ENCODE peak calls at places on chromosome 22, in four cellular contexts. J, X, U and T are unnamed samples.

GRCh38 chr22:24305260-24305692 is 34.6 kb downstream of the SPECC1L start:
- DNase-seq in J (no peak), X (no peak), U (no peak), T (no peak)

GRCh38 chr22:30488121-30488520 is 16.3 kb upstream of the SEC14L3 start:
- DNase-seq in J (no peak), X (no peak), U (no peak), T (no peak)

GRCh38 chr22:35987487-35987886 is 41.1 kb downstream of the RBFOX2 start:
- DNase-seq in J (no peak), X (no peak), U (no peak), T (no peak)

GRCh38 chr22:30015846-30016245 is 64.4 kb upstream of the HORMAD2 start:
- DNase-seq in J (no peak), X (peak), U (no peak), T (peak)

GRCh38 chr22:17796695-17797094 is 22.4 kb upstream of the BID start:
- DNase-seq in J (no peak), X (no peak), U (no peak), T (no peak)

GRCh38 chr22:30908051-30908461 is 60.5 kb downstream of the MORC2 start:
- DNase-seq in J (no peak), X (no peak), U (no peak), T (no peak)

GRCh38 chr22:29479417-29480261 is at the start of gene NEFH:
- DNase-seq in J (no peak), X (no peak), U (no peak), T (no peak)

GRCh38 chr22:30308518-30309230 is 18.1 kb downstream of the TBC1D10A start:
- DNase-seq in J (no peak), X (no peak), U (no peak), T (no peak)

GRCh38 chr22:30872282-30873041 is 96.1 kb downstream of the MORC2 start:
- DNase-seq in J (peak), X (no peak), U (no peak), T (no peak)

GRCh38 chr22:26646158-26646557 is 11.2 kb upstream of the MIAT start:
- DNase-seq in J (no peak), X (peak), U (no peak), T (no peak)

GRCh38 chr22:20951932-20952380 is 15.1 kb upstream of the AIFM3 start:
- DNase-seq in J (no peak), X (no peak), U (no peak), T (no peak)

GRCh38 chr22:30882181-30882771 is 86.3 kb downstream of the MORC2 start:
- DNase-seq in J (no peak), X (no peak), U (no peak), T (no peak)

GRCh38 chr22:43736651-43737050 is 75.5 kb downstream of the EFCAB6 start:
- DNase-seq in J (no peak), X (no peak), U (no peak), T (no peak)

GRCh38 chr22:18066181-18066859 is 11.5 kb upstream of the PEX26 start:
- DNase-seq in J (no peak), X (no peak), U (no peak), T (no peak)

GRCh38 chr22:31932863-31933262 is 11.5 kb upstream of the YWHAH start:
- DNase-seq in J (no peak), X (no peak), U (no peak), T (no peak)

GRCh38 chr22:48335442-48336139 is 1492.1 kb downstream of the BRD1 start:
- DNase-seq in J (no peak), X (no peak), U (no peak), T (no peak)

GRCh38 chr22:36352775-36353507 is 34.8 kb downstream of the MYH9 start:
- DNase-seq in J (no peak), X (peak), U (peak), T (peak)

GRCh38 chr22:27846910-27847309 is 45.4 kb upstream of the MN1 start:
- DNase-seq in J (no peak), X (no peak), U (no peak), T (no peak)

GRCh38 chr22:20979243-20979809 is 2.8 kb upstream of the LZTR1 start:
- DNase-seq in J (peak), X (peak), U (no peak), T (peak)

GRCh38 chr22:27771637-27772369 is 29.8 kb downstream of the MN1 start:
- DNase-seq in J (no peak), X (no peak), U (no peak), T (no peak)

GRCh38 chr22:42880815-42881214 is 23.7 kb upstream of the ARFGAP3 start:
- DNase-seq in J (no peak), X (no peak), U (no peak), T (no peak)

GRCh38 chr22:12601870-12602779 is 2925.9 kb upstream of the OR11H1 start:
- DNase-seq in J (no peak), X (no peak), U (no peak), T (no peak)

GRCh38 chr22:27636716-27637503 is 164.6 kb downstream of the MN1 start:
- DNase-seq in J (no peak), X (no peak), U (no peak), T (no peak)

GRCh38 chr22:22386602-22387385 is 121.7 kb downstream of the ZNF280B start:
- DNase-seq in J (no peak), X (no peak), U (no peak), T (no peak)

GRCh38 chr22:30373331-30374325 is 13.6 kb downstream of the RNF215 start:
- DNase-seq in J (no peak), X (no peak), U (no peak), T (no peak)

GRCh38 chr22:38751422-38752346 is 4.1 kb downstream of the SUN2 start:
- DNase-seq in J (no peak), X (no peak), U (no peak), T (peak)

GRCh38 chr22:31995046-31995445 is 48.0 kb upstream of the SLC5A1 start:
- DNase-seq in J (no peak), X (no peak), U (no peak), T (no peak)

GRCh38 chr22:26648011-26648497 is 9.3 kb upstream of the MIAT start:
- DNase-seq in J (no peak), X (no peak), U (no peak), T (no peak)

GRCh38 chr22:27706489-27706888 is 95.1 kb downstream of the MN1 start:
- DNase-seq in J (no peak), X (no peak), U (no peak), T (no peak)

GRCh38 chr22:39472570-39473556 is 16.1 kb downstream of the MGAT3 start:
- DNase-seq in J (no peak), X (no peak), U (no peak), T (no peak)

GRCh38 chr22:29813126-29813525 is 24.9 kb downstream of the ASCC2 start:
- DNase-seq in J (no peak), X (no peak), U (no peak), T (no peak)

GRCh38 chr22:39988386-39989114 is 6.2 kb upstream of the FAM83F start:
- DNase-seq in J (no peak), X (no peak), U (no peak), T (no peak)

GRCh38 chr22:23215294-23216204 is 35.2 kb downstream of the BCR start:
- DNase-seq in J (no peak), X (peak), U (no peak), T (no peak)

GRCh38 chr22:26585104-26585790 is 4.7 kb downstream of the TPST2 start:
- DNase-seq in J (peak), X (peak), U (no peak), T (peak)

GRCh38 chr22:27669798-27670599 is 131.6 kb downstream of the MN1 start:
- DNase-seq in J (no peak), X (no peak), U (no peak), T (no peak)

GRCh38 chr22:23098718-23099524 is 28.6 kb downstream of the GNAZ start:
- DNase-seq in J (peak), X (no peak), U (no peak), T (no peak)

GRCh38 chr22:27311666-27312566 is 489.6 kb downstream of the MN1 start:
- DNase-seq in J (no peak), X (peak), U (no peak), T (no peak)

DNA sequence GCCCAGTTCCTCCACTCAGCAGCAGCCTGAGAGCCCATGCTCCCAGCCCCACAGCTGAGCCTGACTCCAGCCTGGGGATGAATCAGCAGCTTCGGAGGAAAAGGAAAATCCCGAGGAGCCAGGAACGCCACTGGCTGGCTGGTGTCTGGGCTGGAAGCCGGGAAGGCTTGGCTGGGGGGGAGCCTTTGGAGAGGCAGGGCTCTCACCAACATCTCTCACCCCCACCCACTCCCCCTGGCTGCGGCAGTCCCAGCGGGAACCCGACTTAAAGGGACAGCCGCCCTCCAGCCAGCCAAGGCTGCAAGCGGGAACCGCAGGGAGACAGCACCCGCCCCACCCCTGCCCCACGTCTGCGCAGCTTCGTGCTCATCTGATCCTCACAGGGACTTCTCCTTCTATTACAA is 28.4 kb downstream of the KIAA0930 start:
- DNase-seq in J (peak), X (peak), U (peak), T (peak)
- H3K4me3 ChIP-seq in J (peak), X (peak), U (peak), T (peak)

GRCh38 chr22:37425369-37425768 is 1.9 kb downstream of the ELFN2 start:
- DNase-seq in J (no peak), X (no peak), U (no peak), T (no peak)
- H3K4me3 ChIP-seq in J (no peak), X (no peak), U (no peak), T (no peak)

GRCh38 chr22:49460662-49461371 is 366.9 kb downstream of the BRD1 start:
- DNase-seq in J (no peak), X (no peak), U (no peak), T (no peak)

GRCh38 chr22:49464024-49464423 is 363.6 kb downstream of the BRD1 start:
- DNase-seq in J (no peak), X (no peak), U (no peak), T (no peak)

GRCh38 chr22:49462291-49462690 is 365.4 kb downstream of the BRD1 start:
- DNase-seq in J (no peak), X (no peak), U (no peak), T (no peak)

GRCh38 chr22:49462795-49463194 is 364.9 kb downstream of the BRD1 start:
- DNase-seq in J (no peak), X (no peak), U (no peak), T (no peak)

GRCh38 chr22:49461674-49462073 is 366.0 kb downstream of the BRD1 start:
- DNase-seq in J (no peak), X (no peak), U (no peak), T (no peak)
- H3K4me3 ChIP-seq in J (no peak), X (no peak), U (no peak), T (no peak)

GRCh38 chr22:19139974-19140373 is 4.5 kb downstream of the ESS2 start:
- DNase-seq in J (no peak), X (no peak), U (no peak), T (no peak)

GRCh38 chr22:19142394-19142793 is 2.1 kb downstream of the ESS2 start:
- DNase-seq in J (no peak), X (no peak), U (no peak), T (no peak)

GRCh38 chr22:19143967-19144400 is 467 bp downstream of the ESS2 start:
- DNase-seq in J (no peak), X (peak), U (no peak), T (no peak)

GRCh38 chr22:19146215-19146968 is 1.9 kb upstream of the ESS2 start:
- DNase-seq in J (no peak), X (no peak), U (no peak), T (no peak)

DNA sequence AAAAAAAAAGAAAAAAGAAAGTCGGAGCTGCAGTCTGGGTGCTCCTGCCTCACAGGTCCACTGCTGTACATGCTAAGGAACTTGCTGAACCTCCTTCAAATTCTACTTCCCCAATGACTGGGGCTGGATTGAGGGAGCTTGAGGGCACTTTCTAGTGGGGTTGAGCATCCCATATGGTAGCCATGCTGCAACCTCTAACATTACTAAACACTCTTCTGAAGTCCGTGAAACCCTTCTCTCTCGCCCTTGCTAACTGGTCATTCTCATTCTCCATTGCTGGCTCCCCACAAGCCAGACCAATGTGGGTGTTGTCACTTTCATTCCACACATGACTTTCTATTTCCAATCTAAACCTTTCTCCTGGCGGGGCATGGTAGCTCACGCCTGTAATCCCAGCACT is 1.2 kb downstream of the ESS2 start:
- DNase-seq in J (no peak), X (no peak), U (no peak), T (no peak)
- H3K4me3 ChIP-seq in J (no peak), X (peak), U (peak), T (no peak)

DNA sequence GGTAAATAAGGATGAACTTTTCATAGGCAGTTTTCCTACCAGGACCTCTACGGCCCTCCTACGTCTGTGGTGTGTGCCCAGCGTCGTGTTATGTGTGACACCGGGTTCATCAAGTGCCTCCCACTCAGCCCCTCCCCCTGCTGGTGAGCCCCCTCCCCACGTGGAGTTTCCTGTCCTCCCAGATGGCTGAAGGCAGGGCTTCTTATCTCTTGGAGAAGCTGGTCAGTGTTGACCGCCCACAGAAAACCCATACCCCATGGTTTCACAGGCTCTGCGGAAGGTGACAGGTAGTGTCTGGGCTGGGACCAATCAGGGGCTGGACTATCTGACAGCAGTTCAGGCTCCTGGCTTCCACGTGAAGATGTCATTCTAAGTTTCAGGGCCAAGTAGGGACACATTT is 393.5 kb downstream of the TBC1D22A start:
- DNase-seq in J (no peak), X (no peak), U (no peak), T (no peak)
- H3K4me3 ChIP-seq in J (no peak), X (no peak), U (no peak), T (no peak)

GRCh38 chr22:41696714-41697113 is 2.6 kb upstream of the MEI1 start:
- DNase-seq in J (no peak), X (no peak), U (no peak), T (no peak)
- H3K4me3 ChIP-seq in J (no peak), X (no peak), U (no peak), T (no peak)

DNA sequence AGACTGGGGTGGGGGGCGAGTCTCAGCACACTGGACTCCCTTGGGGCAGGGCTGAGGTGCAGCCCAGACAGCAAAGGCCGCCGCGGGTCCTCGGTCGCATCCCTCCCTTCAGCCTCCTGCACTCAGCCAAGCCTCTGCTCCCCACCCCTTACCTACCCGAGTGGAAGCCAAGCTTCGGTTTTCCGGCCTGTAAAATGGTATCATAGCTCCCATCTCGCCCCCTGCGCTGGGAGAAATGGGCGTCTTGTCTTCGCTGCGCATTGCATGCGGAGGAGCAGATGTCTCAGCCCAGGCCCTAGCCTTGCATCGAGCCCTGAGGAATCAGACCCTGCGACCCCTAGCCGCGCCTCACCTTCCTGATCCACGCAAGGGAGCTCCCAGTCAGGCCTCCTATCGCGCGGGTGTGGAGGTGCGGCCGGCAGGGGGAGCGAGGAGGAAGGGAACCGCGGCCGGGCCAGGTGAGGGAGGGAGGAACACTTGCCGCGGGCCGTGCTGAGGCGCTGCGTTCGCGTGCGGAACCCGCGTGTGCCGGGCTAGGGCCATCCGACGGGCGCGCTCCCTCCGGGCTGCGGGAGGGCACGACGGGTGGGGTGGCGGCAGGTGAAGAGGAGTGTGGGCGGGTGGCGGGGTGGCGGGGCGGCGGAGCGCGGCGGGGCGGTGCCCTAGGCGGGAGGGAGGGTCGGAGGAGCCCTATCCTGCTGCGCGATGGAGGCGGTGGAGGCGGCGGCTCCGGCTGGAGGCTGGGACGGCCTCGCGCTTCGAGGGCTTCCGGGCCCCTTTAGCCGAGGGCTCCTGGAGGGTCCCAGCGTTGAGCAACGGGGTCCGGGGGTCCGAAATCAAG is 4.1 kb upstream of the TBX1 start:
- DNase-seq in J (peak), X (peak), U (no peak), T (no peak)
- H3K4me3 ChIP-seq in J (no peak), X (no peak), U (peak), T (no peak)

GRCh38 chr22:37414288-37414687 is 13.0 kb downstream of the ELFN2 start:
- DNase-seq in J (no peak), X (no peak), U (no peak), T (no peak)

GRCh38 chr22:37410174-37411055 is 16.9 kb downstream of the ELFN2 start:
- DNase-seq in J (no peak), X (no peak), U (no peak), T (no peak)

GRCh38 chr22:37413546-37413945 is 13.7 kb downstream of the ELFN2 start:
- DNase-seq in J (no peak), X (no peak), U (no peak), T (no peak)

GRCh38 chr22:37411655-37412054 is 15.6 kb downstream of the ELFN2 start:
- DNase-seq in J (no peak), X (no peak), U (no peak), T (no peak)

DNA sequence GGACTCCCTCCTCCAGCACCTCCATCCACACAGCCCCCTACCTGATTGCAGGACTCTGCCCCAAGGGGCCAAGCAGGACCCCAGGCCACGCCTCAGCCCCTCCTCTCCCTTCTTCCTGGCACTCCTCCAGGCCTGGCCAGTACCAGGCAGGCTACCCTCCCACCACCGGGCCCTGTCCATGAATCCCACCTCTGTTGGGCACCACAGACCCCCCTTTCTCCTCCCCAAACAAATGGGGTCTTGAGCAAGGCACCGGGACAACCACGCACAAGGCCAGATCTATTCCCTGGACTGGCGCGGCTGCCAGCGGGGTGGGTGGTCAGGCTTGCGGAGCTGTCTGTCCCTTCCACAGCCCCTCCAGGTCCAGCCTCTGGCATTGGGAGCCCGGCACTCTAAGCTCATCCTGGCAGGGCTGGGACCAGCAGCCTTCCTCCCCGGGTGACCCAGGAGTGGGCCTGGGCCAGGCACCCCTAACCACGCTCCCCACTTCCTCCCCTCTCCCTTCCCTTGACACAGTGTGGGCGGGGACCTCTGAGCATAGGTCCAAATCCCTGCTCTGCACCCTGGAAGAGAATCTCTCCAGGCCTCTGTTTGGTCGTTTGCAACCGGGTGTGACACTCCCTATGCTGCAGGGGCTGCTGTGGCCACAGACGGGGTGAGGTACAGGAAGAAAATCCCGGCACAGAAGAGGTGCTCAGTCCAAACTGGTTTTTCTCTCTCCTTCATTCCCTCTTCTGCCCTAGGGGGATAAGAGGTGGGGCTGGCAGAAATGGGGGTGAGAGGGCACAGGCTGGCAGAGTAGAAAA is 14.6 kb downstream of the ELFN2 start:
- DNase-seq in J (no peak), X (no peak), U (no peak), T (no peak)
- H3K4me3 ChIP-seq in J (no peak), X (no peak), U (no peak), T (no peak)

DNA sequence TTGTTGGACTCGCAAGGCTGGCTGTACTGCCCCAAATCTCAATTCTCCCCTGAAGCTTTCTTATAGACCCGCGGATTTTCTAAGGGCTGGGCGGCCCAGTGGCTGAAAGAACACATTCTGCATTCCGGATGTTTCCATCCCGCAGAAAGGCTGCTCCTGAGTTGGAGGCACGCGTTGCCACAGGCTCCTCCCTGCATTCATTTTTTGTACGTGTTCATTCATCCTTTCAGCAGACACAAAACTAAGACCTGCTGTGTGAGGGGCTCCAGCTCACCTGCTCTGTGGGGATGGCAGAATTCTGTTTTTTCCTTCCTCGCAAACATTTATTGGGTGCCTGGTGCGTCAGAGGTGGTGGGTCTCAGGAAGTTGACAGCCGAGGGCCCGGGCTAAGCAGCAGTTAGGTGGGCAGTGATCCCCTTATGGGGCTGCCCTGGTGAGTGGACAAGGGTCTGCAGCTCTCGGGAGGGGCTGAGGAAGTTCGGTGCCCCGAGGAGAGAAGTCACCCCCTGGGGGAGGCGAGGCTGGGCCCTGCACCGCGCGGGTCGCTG is 23.7 kb downstream of the SHANK3 start:
- DNase-seq in J (no peak), X (no peak), U (no peak), T (no peak)
- H3K4me3 ChIP-seq in J (no peak), X (no peak), U (no peak), T (peak)